ENCODE peak calls at places on chromosomes 3 and 15, in seven cellular contexts. C is H9, Y is IMR-90, G is mesendoderm, S is H1, P is mesenchymal stem cell, W is trophoblast cell. A is an unnamed sample.

GRCh38 chr3:19348929-19349564 is 200.7 kb downstream of the KCNH8 start:
- DNase-seq in C (peak), Y (peak), G (peak), S (no peak), P (peak), W (no peak), A (no peak)

GRCh38 chr15:69906256-69907185 is 191.2 kb downstream of the TLE3 start:
- DNase-seq in C (no peak), Y (no peak), G (no peak), S (no peak), P (peak), W (peak), A (no peak)

GRCh38 chr3:139299261-139300132 is 44.3 kb upstream of the MRPS22 start:
- DNase-seq in C (peak), Y (peak), G (peak), S (no peak), P (peak), W (no peak), A (no peak)

GRCh38 chr3:183158552-183159006 is 4.0 kb downstream of the LAMP3 start:
- DNase-seq in C (no peak), Y (peak), G (peak), S (no peak), P (peak), W (no peak), A (no peak)

GRCh38 chr15:62071711-62072308 is 5.0 kb downstream of the C2CD4A start:
- DNase-seq in C (no peak), Y (peak), G (peak), S (no peak), P (peak), W (no peak), A (no peak)

GRCh38 chr3:112822116-112823055 is 24.3 kb downstream of the CD200R1L start:
- DNase-seq in C (no peak), Y (peak), G (peak), S (no peak), P (no peak), W (no peak), A (no peak)

GRCh38 chr3:14475601-14476000 is 64.5 kb downstream of the GRIP2 start:
- DNase-seq in C (no peak), Y (no peak), G (no peak), S (no peak), P (peak), W (no peak), A (no peak)

GRCh38 chr3:66494964-66495581 is 5.7 kb downstream of the LRIG1 start:
- DNase-seq in C (no peak), Y (no peak), G (no peak), S (no peak), P (no peak), W (peak), A (peak)

GRCh38 chr3:28699283-28699682 is 350.7 kb upstream of the AZI2 start:
- DNase-seq in C (no peak), Y (no peak), G (no peak), S (no peak), P (no peak), W (peak), A (no peak)

GRCh38 chr3:100891033-100891432 is 102.2 kb downstream of the ABI3BP start:
- DNase-seq in C (no peak), Y (peak), G (peak), S (no peak), P (peak), W (no peak), A (no peak)

GRCh38 chr3:18351823-18352744 is 73.1 kb downstream of the SATB1 start:
- DNase-seq in C (no peak), Y (no peak), G (no peak), S (no peak), P (no peak), W (no peak), A (no peak)

GRCh38 chr3:58386966-58387365 is 46.7 kb downstream of the PDHB start:
- DNase-seq in C (peak), Y (peak), G (peak), S (no peak), P (peak), W (no peak), A (no peak)

GRCh38 chr15:81196576-81197254 is at the start of gene IL16:
- DNase-seq in C (no peak), Y (no peak), G (no peak), S (no peak), P (no peak), W (no peak), A (no peak)

GRCh38 chr15:101049856-101050646 is 130.9 kb downstream of the LRRK1 start:
- DNase-seq in C (no peak), Y (no peak), G (no peak), S (no peak), P (no peak), W (no peak), A (no peak)

GRCh38 chr3:126481808-126482502 is 6.3 kb upstream of the ZXDC start:
- DNase-seq in C (no peak), Y (peak), G (no peak), S (no peak), P (peak), W (no peak), A (no peak)

GRCh38 chr3:81947359-81947758 is 185.9 kb upstream of the GBE1 start:
- DNase-seq in C (no peak), Y (no peak), G (no peak), S (no peak), P (no peak), W (peak), A (no peak)

GRCh38 chr3:15753056-15753710 is 44.6 kb downstream of the ANKRD28 start:
- DNase-seq in C (no peak), Y (no peak), G (no peak), S (no peak), P (no peak), W (no peak), A (peak)

GRCh38 chr3:15795563-15796308 is 2.0 kb downstream of the ANKRD28 start:
- DNase-seq in C (no peak), Y (peak), G (no peak), S (no peak), P (peak), W (no peak), A (no peak)

GRCh38 chr3:24437326-24437725 is 57.3 kb downstream of the THRB start:
- DNase-seq in C (no peak), Y (no peak), G (no peak), S (no peak), P (no peak), W (no peak), A (no peak)

GRCh38 chr3:24433838-24434591 is 60.6 kb downstream of the THRB start:
- DNase-seq in C (no peak), Y (no peak), G (no peak), S (no peak), P (no peak), W (no peak), A (no peak)

GRCh38 chr3:24428470-24428869 is 66.2 kb downstream of the THRB start:
- DNase-seq in C (no peak), Y (no peak), G (no peak), S (no peak), P (no peak), W (no peak), A (no peak)

GRCh38 chr3:24435581-24435980 is 59.1 kb downstream of the THRB start:
- DNase-seq in C (no peak), Y (no peak), G (no peak), S (no peak), P (no peak), W (no peak), A (no peak)

GRCh38 chr3:24432989-24433388 is 61.7 kb downstream of the THRB start:
- DNase-seq in C (no peak), Y (no peak), G (peak), S (no peak), P (no peak), W (no peak), A (no peak)
- H2BK120ac ChIP-seq in C (no peak), Y (no peak), G (no peak), S (no peak), P (no peak), W (no peak), A (no peak)

GRCh38 chr3:30167511-30168135 is 438.8 kb upstream of the TGFBR2 start:
- DNase-seq in C (no peak), Y (peak), G (peak), S (no peak), P (peak), W (no peak), A (peak)

GRCh38 chr3:30169459-30169858 is 436.9 kb upstream of the TGFBR2 start:
- DNase-seq in C (no peak), Y (no peak), G (no peak), S (no peak), P (no peak), W (no peak), A (no peak)

GRCh38 chr3:30170681-30171438 is 435.5 kb upstream of the TGFBR2 start:
- DNase-seq in C (no peak), Y (no peak), G (no peak), S (no peak), P (no peak), W (no peak), A (no peak)

GRCh38 chr3:30162579-30162978 is 443.8 kb upstream of the TGFBR2 start:
- DNase-seq in C (no peak), Y (peak), G (no peak), S (no peak), P (peak), W (no peak), A (no peak)

DNA sequence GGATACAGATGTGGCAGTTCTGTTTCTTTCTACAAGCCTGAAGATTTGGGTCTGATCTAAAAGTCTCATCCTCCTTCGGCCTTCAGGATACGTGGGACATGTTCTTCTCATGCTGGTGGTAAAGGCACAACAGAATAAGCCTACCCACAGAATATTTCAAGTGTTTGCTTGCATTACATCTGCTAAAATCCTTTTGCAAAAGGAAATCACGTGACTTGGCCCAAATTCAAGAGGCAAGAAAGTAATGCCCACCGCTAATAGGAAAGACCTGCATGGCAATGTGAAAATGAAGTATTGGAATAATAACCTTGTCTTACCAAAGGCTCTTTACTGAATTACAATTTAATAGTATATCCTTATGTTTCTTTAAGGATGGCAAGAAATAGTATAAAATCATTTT is 439.9 kb upstream of the TGFBR2 start:
- DNase-seq in C (no peak), Y (no peak), G (no peak), S (no peak), P (no peak), W (no peak), A (no peak)
- H3K23ac ChIP-seq in C (no peak), Y (no peak), G (no peak), S (no peak), P (no peak), W (no peak), A (no peak)

GRCh38 chr15:88839146-88839545 is 35.9 kb downstream of the ACAN start:
- DNase-seq in C (no peak), Y (no peak), G (no peak), S (no peak), P (no peak), W (no peak), A (no peak)

GRCh38 chr15:88838667-88839066 is 35.4 kb downstream of the ACAN start:
- DNase-seq in C (peak), Y (no peak), G (no peak), S (no peak), P (no peak), W (no peak), A (no peak)

GRCh38 chr15:88842156-88842555 is 38.9 kb downstream of the ACAN start:
- DNase-seq in C (no peak), Y (no peak), G (no peak), S (no peak), P (no peak), W (no peak), A (no peak)

GRCh38 chr15:88841201-88841600 is 38.0 kb downstream of the ACAN start:
- DNase-seq in C (no peak), Y (no peak), G (no peak), S (no peak), P (no peak), W (no peak), A (no peak)

DNA sequence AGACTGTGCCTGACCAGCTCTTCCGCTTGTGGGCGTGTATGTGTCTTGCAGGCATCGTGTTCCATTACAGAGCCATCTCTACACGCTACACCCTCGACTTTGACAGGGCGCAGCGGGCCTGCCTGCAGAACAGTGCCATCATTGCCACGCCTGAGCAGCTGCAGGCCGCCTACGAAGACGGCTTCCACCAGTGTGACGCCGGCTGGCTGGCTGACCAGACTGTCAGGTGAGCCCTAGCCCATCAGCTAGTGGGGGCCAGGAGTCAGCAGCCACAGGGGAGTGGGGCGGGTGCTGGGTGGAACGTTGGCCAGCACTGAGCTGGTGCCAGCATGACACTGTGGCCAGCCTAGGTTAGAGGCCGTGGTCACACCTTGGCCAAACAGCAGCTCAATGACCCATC is 36.7 kb downstream of the ACAN start:
- DNase-seq in C (no peak), Y (no peak), G (no peak), S (no peak), P (no peak), W (no peak), A (no peak)
- H2BK120ac ChIP-seq in C (no peak), Y (no peak), G (no peak), S (no peak), P (no peak), W (no peak), A (no peak)

DNA sequence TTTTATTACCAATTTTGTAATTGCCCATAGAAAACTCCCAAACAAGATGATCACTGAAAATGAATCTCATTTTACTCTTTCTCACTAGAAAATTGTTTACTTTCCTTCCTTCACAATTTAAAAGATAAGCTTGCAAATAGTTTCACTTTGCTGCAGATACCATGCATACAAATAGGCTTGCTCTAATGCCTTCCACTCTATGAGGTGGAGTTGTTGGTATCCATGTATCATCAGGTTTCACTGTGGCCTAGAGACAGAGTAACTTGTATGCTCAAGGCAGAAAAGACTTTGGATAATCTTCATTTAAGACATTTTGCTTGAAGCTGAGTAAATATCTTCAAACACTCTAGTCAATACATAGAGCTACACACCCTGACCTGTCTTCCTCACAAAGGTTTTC is 60.8 kb downstream of the RYK start:
- DNase-seq in C (no peak), Y (peak), G (peak), S (no peak), P (peak), W (peak), A (no peak)
- H3K23ac ChIP-seq in C (no peak), Y (peak), G (no peak), S (no peak), P (no peak), W (no peak), A (no peak)

GRCh38 chr3:141181191-141181590 is 50.4 kb upstream of the PXYLP1 start:
- DNase-seq in C (no peak), Y (no peak), G (no peak), S (no peak), P (no peak), W (no peak), A (no peak)
- H2BK120ac ChIP-seq in C (no peak), Y (no peak), G (no peak), S (no peak), P (no peak), W (no peak), A (no peak)

GRCh38 chr15:40085225-40085624 is 23.5 kb downstream of the BMF start:
- DNase-seq in C (no peak), Y (peak), G (no peak), S (no peak), P (no peak), W (peak), A (no peak)
- H3K23ac ChIP-seq in C (no peak), Y (peak), G (peak), S (no peak), P (no peak), W (no peak), A (no peak)